ENCODE peak calls at places on chromosomes 12 and 14, in six cellular contexts. F is lung microvascular endothelial cell, P is EL, Q is HT1080, A is non-pigmented ciliary epithelial cell, B is LoVo. E is an unnamed sample.
A peak's percentile ranks its signal among the peaks of the same experiment; 100 is the strongest.

GRCh38 chr12:2876431-2877046 is 435 bp downstream of the FOXM1 start:
- DNase-seq in F (no peak), P (peak; percentile 37), Q (peak; percentile 34), A (no peak), B (peak; percentile 30), E (peak; percentile 57)

GRCh38 chr12:642633-643477 is 20.4 kb downstream of the NINJ2 start:
- DNase-seq in F (peak; percentile 86), P (peak; percentile 72), Q (no peak), A (no peak), B (peak; percentile 87), E (peak; percentile 80)

GRCh38 chr12:3076730-3077571 is at the start of gene TSPAN9:
- DNase-seq in F (peak; percentile 71), P (peak; percentile 78), Q (peak; percentile 60), A (no peak), B (peak; percentile 83), E (peak; percentile 82)

GRCh38 chr12:66036317-66036716 is 94.2 kb downstream of the LLPH start:
- DNase-seq in F (peak; percentile 75), P (peak; percentile 98), Q (peak; percentile 97), A (peak; percentile 93), B (peak; percentile 78), E (peak; percentile 92)

GRCh38 chr12:40010899-40011774 is 94.7 kb downstream of the SLC2A13 start:
- DNase-seq in F (peak; percentile 78), P (peak; percentile 67), Q (peak; percentile 68), A (peak; percentile 26), B (peak; percentile 82), E (peak; percentile 84)

GRCh38 chr12:58787021-58787760 is 133.1 kb downstream of the LRIG3 start:
- DNase-seq in F (no peak), P (no peak), Q (no peak), A (no peak), B (no peak), E (no peak)

GRCh38 chr12:46430340-46430948 is 57.9 kb upstream of the SLC38A2 start:
- DNase-seq in F (peak; percentile 97), P (peak; percentile 85), Q (peak; percentile 92), A (peak; percentile 88), B (peak; percentile 90), E (peak; percentile 85)

GRCh38 chr12:91577586-91578539 is 395.2 kb upstream of the DCN start:
- DNase-seq in F (peak; percentile 53), P (peak; percentile 17), Q (peak; percentile 26), A (no peak), B (peak; percentile 71), E (peak; percentile 61)

GRCh38 chr14:65238456-65238855 is 136.1 kb upstream of the MAX start:
- DNase-seq in F (no peak), P (peak; percentile 93), Q (peak; percentile 94), A (peak; percentile 47), B (peak; percentile 47), E (peak; percentile 84)

GRCh38 chr14:79544671-79545070 is 666.6 kb downstream of the DIO2 start:
- DNase-seq in F (no peak), P (peak; percentile 79), Q (no peak), A (peak; percentile 71), B (no peak), E (peak; percentile 20)

GRCh38 chr12:14647028-14647750 is 49.2 kb downstream of the GUCY2C start:
- DNase-seq in F (no peak), P (no peak), Q (no peak), A (no peak), B (no peak), E (no peak)

GRCh38 chr14:96205059-96205993 is 687 bp downstream of the BDKRB2 start:
- DNase-seq in F (no peak), P (no peak), Q (no peak), A (no peak), B (no peak), E (peak; percentile 32)